ENCODE peak calls at places on chromosomes 1 and 21, in six cellular contexts. One of them, this sample, is unnamed.

GRCh38 chr1:183733610-183734219 is 71.2 kb upstream of the RGL1 start:
- DNase-seq in lower lobe of right lung: no peak
- DNase-seq in effector memory CD8-positive, alpha-beta T cell: no peak
- DNase-seq in activated naive CD4-positive, alpha-beta T cell: no peak
- DNase-seq in mesenchymal stem cell: peak
- DNase-seq in HTR-8/SVneo: no peak
- DNase-seq in this sample: no peak

GRCh38 chr21:26833460-26833939 is 11.7 kb downstream of the ADAMTS1 start:
- DNase-seq in HTR-8/SVneo: no peak
- DNase-seq in mesenchymal stem cell: peak
- DNase-seq in activated naive CD4-positive, alpha-beta T cell: no peak
- DNase-seq in lower lobe of right lung: no peak
- DNase-seq in effector memory CD8-positive, alpha-beta T cell: no peak
- DNase-seq in this sample: no peak

GRCh38 chr1:147822292-147822691 is 61.9 kb upstream of the GJA5 start:
- DNase-seq in activated naive CD4-positive, alpha-beta T cell: no peak
- DNase-seq in HTR-8/SVneo: no peak
- DNase-seq in effector memory CD8-positive, alpha-beta T cell: no peak
- DNase-seq in mesenchymal stem cell: no peak
- DNase-seq in lower lobe of right lung: no peak
- DNase-seq in this sample: no peak

GRCh38 chr1:32892368-32893197 is 6.3 kb downstream of the HPCA start:
- DNase-seq in lower lobe of right lung: no peak
- DNase-seq in effector memory CD8-positive, alpha-beta T cell: peak
- DNase-seq in activated naive CD4-positive, alpha-beta T cell: no peak
- DNase-seq in HTR-8/SVneo: no peak
- DNase-seq in mesenchymal stem cell: no peak
- DNase-seq in this sample: peak

GRCh38 chr1:93613895-93614294 is 67.7 kb downstream of the BCAR3 start:
- DNase-seq in activated naive CD4-positive, alpha-beta T cell: no peak
- DNase-seq in lower lobe of right lung: no peak
- DNase-seq in HTR-8/SVneo: no peak
- DNase-seq in mesenchymal stem cell: no peak
- DNase-seq in effector memory CD8-positive, alpha-beta T cell: no peak
- DNase-seq in this sample: no peak

GRCh38 chr1:221366495-221367095 is 375.3 kb downstream of the DUSP10 start:
- DNase-seq in mesenchymal stem cell: peak
- DNase-seq in HTR-8/SVneo: no peak
- DNase-seq in effector memory CD8-positive, alpha-beta T cell: no peak
- DNase-seq in activated naive CD4-positive, alpha-beta T cell: no peak
- DNase-seq in lower lobe of right lung: no peak
- DNase-seq in this sample: no peak

GRCh38 chr1:213054142-213054541 is 3.1 kb downstream of the RPS6KC1 start:
- DNase-seq in effector memory CD8-positive, alpha-beta T cell: no peak
- DNase-seq in mesenchymal stem cell: no peak
- DNase-seq in lower lobe of right lung: no peak
- DNase-seq in HTR-8/SVneo: no peak
- DNase-seq in activated naive CD4-positive, alpha-beta T cell: no peak
- DNase-seq in this sample: no peak

GRCh38 chr1:90716552-90717355 is at the start of gene BARHL2:
- DNase-seq in HTR-8/SVneo: no peak
- DNase-seq in mesenchymal stem cell: no peak
- DNase-seq in effector memory CD8-positive, alpha-beta T cell: no peak
- DNase-seq in lower lobe of right lung: no peak
- DNase-seq in activated naive CD4-positive, alpha-beta T cell: no peak
- DNase-seq in this sample: no peak

GRCh38 chr21:46515109-46515508 is 56.4 kb downstream of the DIP2A start:
- DNase-seq in lower lobe of right lung: no peak
- DNase-seq in HTR-8/SVneo: no peak
- DNase-seq in mesenchymal stem cell: no peak
- DNase-seq in effector memory CD8-positive, alpha-beta T cell: peak
- DNase-seq in activated naive CD4-positive, alpha-beta T cell: no peak
- DNase-seq in this sample: no peak

GRCh38 chr1:101002551-101002950 is 23.0 kb downstream of the DPH5 start:
- DNase-seq in HTR-8/SVneo: no peak
- DNase-seq in effector memory CD8-positive, alpha-beta T cell: no peak
- DNase-seq in activated naive CD4-positive, alpha-beta T cell: no peak
- DNase-seq in lower lobe of right lung: no peak
- DNase-seq in mesenchymal stem cell: no peak
- DNase-seq in this sample: no peak

GRCh38 chr1:62601412-62601971 is 4.2 kb downstream of the ANGPTL3 start:
- DNase-seq in effector memory CD8-positive, alpha-beta T cell: no peak
- DNase-seq in HTR-8/SVneo: no peak
- DNase-seq in lower lobe of right lung: no peak
- DNase-seq in activated naive CD4-positive, alpha-beta T cell: no peak
- DNase-seq in mesenchymal stem cell: no peak
- DNase-seq in this sample: no peak

GRCh38 chr1:115299266-115299665 is 38.8 kb downstream of the NGF start:
- DNase-seq in HTR-8/SVneo: no peak
- DNase-seq in effector memory CD8-positive, alpha-beta T cell: no peak
- DNase-seq in mesenchymal stem cell: no peak
- DNase-seq in lower lobe of right lung: no peak
- DNase-seq in activated naive CD4-positive, alpha-beta T cell: no peak
- DNase-seq in this sample: no peak

GRCh38 chr1:11286735-11287410 is 13.9 kb downstream of the UBIAD1 start:
- DNase-seq in mesenchymal stem cell: no peak
- DNase-seq in activated naive CD4-positive, alpha-beta T cell: no peak
- DNase-seq in effector memory CD8-positive, alpha-beta T cell: no peak
- DNase-seq in HTR-8/SVneo: no peak
- DNase-seq in lower lobe of right lung: no peak
- DNase-seq in this sample: no peak

GRCh38 chr1:35568975-35569395 is 4.1 kb upstream of the TFAP2E start:
- DNase-seq in HTR-8/SVneo: peak
- DNase-seq in mesenchymal stem cell: peak
- DNase-seq in effector memory CD8-positive, alpha-beta T cell: peak
- DNase-seq in lower lobe of right lung: peak
- DNase-seq in activated naive CD4-positive, alpha-beta T cell: peak
- DNase-seq in this sample: peak

GRCh38 chr1:29270881-29271390 is 34.6 kb downstream of the PTPRU start:
- DNase-seq in activated naive CD4-positive, alpha-beta T cell: no peak
- DNase-seq in mesenchymal stem cell: no peak
- DNase-seq in HTR-8/SVneo: no peak
- DNase-seq in effector memory CD8-positive, alpha-beta T cell: no peak
- DNase-seq in lower lobe of right lung: no peak
- DNase-seq in this sample: no peak

This sample was measured in B cell.